ENCODE peak calls at places on chromosomes 7 and 10, in seven cellular contexts. E is NCI-H774, Z is Calu3, I is NCI-H2081, P is EL, B is GM12891, M is ACHN. H is an unnamed sample.

GRCh38 chr7:132580717-132581285 is 4.5 kb upstream of the PLXNA4 start:
- DNase-seq in I (peak), E (peak), P (peak), M (peak), Z (peak), B (peak), H (peak)

GRCh38 chr10:6396652-6397051 is 183.4 kb downstream of the PRKCQ start:
- DNase-seq in M (no peak), E (no peak), B (no peak), Z (no peak), P (peak), I (peak), H (no peak)

GRCh38 chr7:69693042-69693441 is 94.8 kb downstream of the AUTS2 start:
- DNase-seq in M (no peak), Z (no peak), E (no peak), I (no peak), P (no peak), B (no peak), H (no peak)

GRCh38 chr7:119175916-119176627 is 951.6 kb downstream of the ANKRD7 start:
- DNase-seq in M (peak), P (peak), I (peak), Z (peak), E (peak), B (no peak), H (peak)

GRCh38 chr7:4240813-4241612 is 441.1 kb upstream of the FOXK1 start:
- DNase-seq in E (no peak), I (no peak), B (no peak), P (no peak), Z (no peak), M (no peak), H (no peak)

GRCh38 chr7:41147651-41148360 is 555.1 kb downstream of the INHBA start:
- DNase-seq in Z (no peak), M (no peak), E (no peak), P (no peak), B (no peak), I (no peak), H (no peak)

GRCh38 chr10:79221110-79222051 is 125.9 kb upstream of the PPIF start:
- DNase-seq in M (no peak), I (no peak), Z (no peak), B (no peak), P (no peak), E (no peak), H (no peak)

GRCh38 chr10:114829160-114829909 is 7.8 kb downstream of the FHIP2A start:
- DNase-seq in I (no peak), B (no peak), E (no peak), M (no peak), Z (no peak), P (no peak), H (no peak)

GRCh38 chr7:82293467-82293866 is 150.1 kb downstream of the CACNA2D1 start:
- DNase-seq in B (no peak), Z (no peak), I (peak), E (no peak), M (no peak), P (no peak), H (no peak)

GRCh38 chr7:74449144-74449543 is 4.6 kb upstream of the GTF2IRD1 start:
- DNase-seq in Z (no peak), P (no peak), B (no peak), I (no peak), E (no peak), M (no peak), H (no peak)

GRCh38 chr10:125411724-125412123 is 251.4 kb upstream of the CTBP2 start:
- DNase-seq in Z (no peak), I (no peak), P (peak), B (no peak), M (peak), E (no peak), H (no peak)

GRCh38 chr10:103881420-103882284 is 26.3 kb upstream of the SH3PXD2A start:
- DNase-seq in E (no peak), B (no peak), I (peak), M (no peak), P (no peak), Z (no peak), H (no peak)

GRCh38 chr10:79070611-79071534 is 2.1 kb downstream of the ZMIZ1 start:
- DNase-seq in B (no peak), E (no peak), Z (peak), I (peak), M (peak), P (peak), H (peak)

GRCh38 chr10:29317423-29318021 is 28.7 kb downstream of the LYZL1 start:
- DNase-seq in I (peak), M (no peak), B (no peak), Z (no peak), P (no peak), E (no peak), H (no peak)

GRCh38 chr7:158816271-158816670 is 13.0 kb downstream of the ESYT2 start:
- DNase-seq in E (no peak), M (no peak), B (no peak), P (no peak), Z (peak), I (no peak), H (no peak)

GRCh38 chr10:25261110-25261509 is 86.3 kb downstream of the GPR158 start:
- DNase-seq in Z (no peak), B (no peak), P (no peak), I (no peak), E (peak), M (no peak), H (no peak)

GRCh38 chr7:22675917-22676343 is 51.1 kb upstream of the IL6 start:
- DNase-seq in E (no peak), I (no peak), Z (no peak), B (no peak), M (no peak), P (peak), H (peak)

GRCh38 chr7:381211-382117 is 91.5 kb downstream of the FOXL3 start:
- DNase-seq in B (peak), I (no peak), P (no peak), E (no peak), Z (no peak), M (no peak), H (no peak)

GRCh38 chr10:23912884-23913401 is 296.0 kb upstream of the KIAA1217 start:
- DNase-seq in Z (no peak), I (no peak), M (no peak), P (no peak), E (no peak), B (no peak), H (no peak)

GRCh38 chr7:17336168-17336567 is 37.7 kb downstream of the AHR start:
- DNase-seq in P (no peak), B (no peak), M (no peak), Z (no peak), E (no peak), I (no peak), H (no peak)

GRCh38 chr10:5234106-5234877 is 37.7 kb downstream of the AKR1C4 start:
- DNase-seq in Z (peak), B (no peak), I (peak), P (peak), M (no peak), E (no peak), H (peak)

GRCh38 chr7:16838891-16839290 is 34.1 kb upstream of the AGR2 start:
- DNase-seq in Z (no peak), B (no peak), M (no peak), E (no peak), P (no peak), I (no peak), H (no peak)

GRCh38 chr7:147981072-147981813 is 609.3 kb upstream of the C7orf33 start:
- DNase-seq in I (no peak), E (no peak), M (no peak), B (peak), Z (no peak), P (peak), H (no peak)

GRCh38 chr7:132685301-132685700 is 109.0 kb upstream of the PLXNA4 start:
- DNase-seq in E (no peak), P (no peak), B (no peak), M (no peak), Z (no peak), I (no peak), H (no peak)

GRCh38 chr10:24408365-24408764 is 199.4 kb downstream of the KIAA1217 start:
- DNase-seq in B (no peak), I (no peak), Z (no peak), E (no peak), M (no peak), P (no peak), H (no peak)

GRCh38 chr10:92279297-92279696 is 11.6 kb downstream of the CPEB3 start:
- DNase-seq in I (no peak), M (no peak), E (no peak), P (no peak), Z (no peak), B (no peak), H (no peak)

GRCh38 chr7:121369462-121369861 is 26.6 kb downstream of the FAM3C start:
- DNase-seq in P (peak), I (no peak), B (no peak), M (peak), Z (peak), E (no peak), H (peak)

GRCh38 chr7:99699946-99700345 is 20.1 kb upstream of the CYP3A5 start:
- DNase-seq in Z (no peak), M (no peak), B (no peak), I (no peak), P (no peak), E (no peak), H (no peak)